ENCODE peak calls at places on chromosomes 16 and 17, in seven cellular contexts. J is stomach, B is transverse colon, G is H1, M is HepG2, A is K562, F is SK-N-SH. X is an unnamed sample.

GRCh38 chr17:49553676-49554335 is 21.9 kb upstream of the NXPH3 start:
- DNase-seq in J (no peak), B (no peak), G (no peak), M (no peak), A (peak; percentile 4), F (peak; percentile 11), X (peak; percentile 20)

GRCh38 chr16:12323007-12323699 is 346.6 kb downstream of the SNX29 start:
- DNase-seq in J (no peak), B (no peak), G (no peak), M (no peak), A (no peak), F (no peak), X (no peak)

GRCh38 chr17:17661834-17662233 is 19.4 kb upstream of the RAI1 start:
- DNase-seq in J (no peak), B (no peak), G (no peak), M (no peak), A (no peak), F (peak; percentile 64), X (no peak)

GRCh38 chr16:20878682-20879147 is 21.4 kb downstream of the DCUN1D3 start:
- DNase-seq in J (no peak), B (no peak), G (no peak), M (peak; percentile 85), A (no peak), F (no peak), X (no peak)

GRCh38 chr16:31461201-31461920 is 2.1 kb downstream of the ARMC5 start:
- DNase-seq in J (no peak), B (no peak), G (no peak), M (no peak), A (no peak), F (no peak), X (no peak)

GRCh38 chr16:35687781-35688180 is 2228.4 kb downstream of the TP53TG3F start:
- DNase-seq in J (no peak), B (no peak), G (no peak), M (no peak), A (no peak), F (no peak), X (no peak)

GRCh38 chr17:19364699-19365498 is 2.4 kb upstream of the B9D1 start:
- DNase-seq in J (no peak), B (no peak), G (no peak), M (peak; percentile 70), A (no peak), F (peak; percentile 40), X (no peak)

GRCh38 chr17:13600475-13601316 is 1.0 kb downstream of the HS3ST3A1 start:
- DNase-seq in J (no peak), B (no peak), G (peak; percentile 67), M (no peak), A (peak; percentile 23), F (peak; percentile 46), X (no peak)

GRCh38 chr17:32777436-32777835 is 99.5 kb downstream of the MYO1D start:
- DNase-seq in J (no peak), B (no peak), G (no peak), M (no peak), A (no peak), F (no peak), X (no peak)

GRCh38 chr16:9091867-9092281 is 430 bp downstream of the HAPSTR1 start:
- DNase-seq in J (peak; percentile 41), B (peak; percentile 47), G (peak; percentile 61), M (no peak), A (no peak), F (no peak), X (no peak)

GRCh38 chr16:49352923-49353322 is 20.7 kb upstream of the C16orf78 start:
- DNase-seq in J (no peak), B (no peak), G (peak; percentile 67), M (peak; percentile 23), A (peak; percentile 34), F (peak; percentile 46), X (no peak)

GRCh38 chr17:31495049-31495885 is 103.8 kb downstream of the RAB11FIP4 start:
- DNase-seq in J (peak; percentile 82), B (peak; percentile 69), G (no peak), M (no peak), A (no peak), F (peak; percentile 50), X (no peak)

GRCh38 chr17:40707720-40708119 is 4.2 kb upstream of the KRT24 start:
- DNase-seq in J (no peak), B (no peak), G (no peak), M (peak; percentile 33), A (no peak), F (no peak), X (peak; percentile 72)

GRCh38 chr16:4909825-4910224 is 27.1 kb downstream of the PPL start:
- DNase-seq in J (no peak), B (no peak), G (no peak), M (no peak), A (no peak), F (no peak), X (no peak)

GRCh38 chr16:19184823-19185509 is 16.9 kb downstream of the SYT17 start:
- DNase-seq in J (no peak), B (no peak), G (no peak), M (no peak), A (no peak), F (no peak), X (no peak)

GRCh38 chr17:50638851-50639767 is 4.4 kb downstream of the ABCC3 start:
- DNase-seq in J (peak; percentile 99), B (peak; percentile 95), G (no peak), M (peak; percentile 58), A (no peak), F (peak; percentile 81), X (peak; percentile 92)

GRCh38 chr16:29925173-29925804 is 737 bp downstream of the KCTD13 start:
- DNase-seq in J (no peak), B (no peak), G (no peak), M (no peak), A (no peak), F (no peak), X (no peak)

GRCh38 chr17:7281953-7282751 is 634 bp downstream of the SLC2A4 start:
- DNase-seq in J (no peak), B (no peak), G (peak; percentile 72), M (no peak), A (no peak), F (peak; percentile 71), X (no peak)

GRCh38 chr17:3447625-3448024 is 14.0 kb upstream of the OR1E2 start:
- DNase-seq in J (no peak), B (no peak), G (no peak), M (peak; percentile 6), A (peak; percentile 17), F (no peak), X (no peak)

GRCh38 chr17:40648326-40648968 is 829 bp upstream of the SMARCE1 start:
- DNase-seq in J (peak; percentile 37), B (no peak), G (no peak), M (peak; percentile 56), A (no peak), F (no peak), X (peak; percentile 67)

GRCh38 chr16:81189100-81189664 is 49.3 kb upstream of the BCO1 start:
- DNase-seq in J (peak; percentile 69), B (peak; percentile 50), G (no peak), M (no peak), A (peak; percentile 42), F (peak; percentile 46), X (peak; percentile 92)

GRCh38 chr17:7883781-7884386 is 4.7 kb upstream of the CHD3 start:
- DNase-seq in J (no peak), B (no peak), G (no peak), M (no peak), A (peak; percentile 34), F (peak; percentile 55), X (no peak)

GRCh38 chr16:49452568-49452967 is 79.0 kb downstream of the C16orf78 start:
- DNase-seq in J (no peak), B (no peak), G (no peak), M (no peak), A (no peak), F (no peak), X (no peak)

GRCh38 chr17:51439395-51440229 is 179.3 kb downstream of the UTP18 start:
- DNase-seq in J (no peak), B (no peak), G (no peak), M (no peak), A (no peak), F (no peak), X (no peak)

GRCh38 chr17:29434550-29434949 is 44.4 kb downstream of the TAOK1 start:
- DNase-seq in J (no peak), B (no peak), G (no peak), M (no peak), A (no peak), F (no peak), X (no peak)

GRCh38 chr17:27747462-27748359 is 52.6 kb downstream of the NOS2 start:
- DNase-seq in J (no peak), B (no peak), G (peak; percentile 81), M (no peak), A (peak; percentile 32), F (no peak), X (no peak)
- TF ChIP-seq CTCF in J (no peak), B (no peak), G (peak; percentile 90), M (peak; percentile 46), A (peak; percentile 58), F (peak; percentile 34), X (no peak)

GRCh38 chr16:85798283-85798776 is 1.0 kb downstream of the EMC8 start:
- DNase-seq in J (no peak), B (no peak), G (no peak), M (peak; percentile 77), A (peak; percentile 34), F (no peak), X (no peak)
- TF ChIP-seq POLR2AphosphoS5 in J (no peak), B (no peak), G (no peak), M (peak; percentile 70), A (no peak), F (no peak), X (no peak)

DNA sequence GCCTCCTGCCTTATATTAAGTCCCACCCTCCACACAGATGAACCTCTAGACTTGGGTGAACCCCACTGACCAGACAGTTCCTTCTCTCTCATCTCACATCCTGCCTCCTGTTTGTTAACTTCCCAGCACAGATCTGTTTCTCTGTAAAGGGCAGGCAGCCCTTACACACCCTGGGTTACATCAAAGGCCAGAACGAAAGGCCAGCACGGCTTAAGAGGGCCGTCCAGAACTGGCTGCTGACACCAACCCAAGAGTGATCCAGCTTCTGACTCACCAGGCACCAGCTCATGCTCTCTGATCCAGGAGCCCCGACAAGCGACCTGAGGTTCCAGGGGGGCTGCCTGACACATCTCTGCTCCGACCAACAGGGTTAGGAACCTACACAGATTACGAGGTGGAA is 86.9 kb downstream of the MRM3 start:
- DNase-seq in J (peak; percentile 33), B (peak; percentile 55), G (no peak), M (no peak), A (no peak), F (no peak), X (no peak)
- TF ChIP-seq EP300 in J (peak; percentile 49), B (no peak), G (no peak), M (no peak), A (no peak), F (no peak), X (no peak)

GRCh38 chr17:62666801-62667591 is 39.5 kb downstream of the MRC2 start:
- DNase-seq in J (no peak), B (no peak), G (no peak), M (no peak), A (no peak), F (peak; percentile 47), X (no peak)

GRCh38 chr17:62670202-62670821 is 42.8 kb downstream of the MRC2 start:
- DNase-seq in J (no peak), B (no peak), G (peak; percentile 72), M (peak; percentile 31), A (peak; percentile 50), F (peak; percentile 43), X (no peak)

GRCh38 chr17:62666061-62666800 is 38.8 kb downstream of the MRC2 start:
- DNase-seq in J (no peak), B (no peak), G (no peak), M (no peak), A (no peak), F (peak; percentile 40), X (no peak)

GRCh38 chr17:62665599-62665998 is 38.1 kb downstream of the MRC2 start:
- DNase-seq in J (no peak), B (no peak), G (no peak), M (no peak), A (no peak), F (no peak), X (no peak)

GRCh38 chr17:62668091-62668804 is 40.8 kb downstream of the MRC2 start:
- DNase-seq in J (no peak), B (no peak), G (no peak), M (no peak), A (no peak), F (peak; percentile 85), X (no peak)
- TF ChIP-seq CTCF in J (no peak), B (no peak), G (no peak), M (no peak), A (no peak), F (no peak), X (no peak)

X was measured in suprapubic skin.